ENCODE peak calls at places on chromosomes 13 and 19, in six cellular contexts. B is non-pigmented ciliary epithelial cell; C is astrocyte of the spinal cord; A is esophagus muscularis mucosa; L is stimulated activated CD8-positive, alpha-beta memory T cell treated with anti-CD3 and anti-CD28 coated beads, Interleukin-4, amount 100 ng/mL, for 1 hour; Q is cardiac muscle cell. O is an unnamed sample.

GRCh38 chr13:82614086-82614485 is 1268.2 kb downstream of the SLITRK1 start:
- DNase-seq in B (no peak), C (no peak), A (no peak), L (no peak), Q (no peak), O (no peak)

GRCh38 chr13:21061077-21061945 is at the start of gene LATS2:
- DNase-seq in B (peak), C (peak), A (peak), L (peak), Q (peak), O (peak)

GRCh38 chr19:3249408-3249807 is 24.9 kb downstream of the CELF5 start:
- DNase-seq in B (no peak), C (no peak), A (no peak), L (no peak), Q (no peak), O (peak)

GRCh38 chr19:4371209-4371897 is 28.0 kb downstream of the MPND start:
- DNase-seq in B (no peak), C (no peak), A (no peak), L (no peak), Q (no peak), O (no peak)

GRCh38 chr19:41795031-41795461 is 1.3 kb upstream of the CEACAM3 start:
- DNase-seq in B (no peak), C (peak), A (no peak), L (peak), Q (peak), O (peak)

GRCh38 chr13:33740134-33740538 is 77.8 kb upstream of the RFC3 start:
- DNase-seq in B (peak), C (peak), A (no peak), L (no peak), Q (peak), O (no peak)

GRCh38 chr19:58558623-58559274 is 338 bp upstream of the UBE2M start:
- DNase-seq in B (peak), C (peak), A (peak), L (peak), Q (peak), O (peak)

GRCh38 chr13:33341861-33342452 is 56.4 kb upstream of the STARD13 start:
- DNase-seq in B (no peak), C (no peak), A (no peak), L (no peak), Q (no peak), O (no peak)

GRCh38 chr13:46165485-46166220 is 16.3 kb downstream of the LCP1 start:
- DNase-seq in B (peak), C (peak), A (no peak), L (no peak), Q (no peak), O (peak)

GRCh38 chr19:13826652-13827235 is 31.5 kb downstream of the ZSWIM4 start:
- DNase-seq in B (no peak), C (no peak), A (no peak), L (no peak), Q (no peak), O (no peak)

GRCh38 chr19:51398096-51398704 is 7.8 kb upstream of the C19orf84 start:
- DNase-seq in B (no peak), C (no peak), A (no peak), L (no peak), Q (peak), O (peak)

GRCh38 chr19:32748497-32748896 is 28.9 kb downstream of the TDRD12 start:
- DNase-seq in B (no peak), C (no peak), A (no peak), L (no peak), Q (no peak), O (peak)

GRCh38 chr13:29523199-29523931 is 72.1 kb downstream of the SLC7A1 start:
- DNase-seq in B (no peak), C (peak), A (no peak), L (no peak), Q (peak), O (no peak)

GRCh38 chr19:34480971-34481821 is at the start of gene WTIP:
- DNase-seq in B (peak), C (peak), A (no peak), L (no peak), Q (peak), O (no peak)

GRCh38 chr13:30510811-30511371 is 45.2 kb upstream of the HMGB1 start:
- DNase-seq in B (no peak), C (no peak), A (no peak), L (no peak), Q (no peak), O (no peak)

GRCh38 chr19:46408611-46409039 is 4.7 kb downstream of the CCDC8 start:
- DNase-seq in B (no peak), C (peak), A (no peak), L (no peak), Q (peak), O (no peak)